ENCODE peak calls at places on chromosomes 6 and 20, in seven cellular contexts. F is CD4-positive, alpha-beta T cell; I is stomach; Y is heart right ventricle; P is AG10803; A is breast epithelium; B is gastrocnemius medialis. K is an unnamed sample.

GRCh38 chr6:41182069-41183034 is 18.6 kb downstream of the TREML2 start:
- DNase-seq in F (peak; percentile 38), I (peak; percentile 49), Y (no peak), P (peak; percentile 60), A (no peak), B (no peak), K (peak; percentile 54)

GRCh38 chr6:46990031-46990644 is 52.0 kb downstream of the ADGRF1 start:
- DNase-seq in F (no peak), I (no peak), Y (peak; percentile 26), P (no peak), A (no peak), B (no peak), K (peak; percentile 9)

GRCh38 chr6:105196076-105196475 is 16.3 kb upstream of the POPDC3 start:
- DNase-seq in F (no peak), I (no peak), Y (no peak), P (no peak), A (no peak), B (no peak), K (no peak)

GRCh38 chr6:38212579-38212978 is 393.1 kb downstream of the ZFAND3 start:
- DNase-seq in F (no peak), I (no peak), Y (peak; percentile 12), P (peak; percentile 16), A (no peak), B (no peak), K (peak; percentile 44)

GRCh38 chr6:93644611-93645010 is 225.3 kb upstream of the EPHA7 start:
- DNase-seq in F (no peak), I (no peak), Y (no peak), P (no peak), A (no peak), B (no peak), K (no peak)

GRCh38 chr6:64258752-64259151 is 623.1 kb downstream of the PHF3 start:
- DNase-seq in F (no peak), I (no peak), Y (no peak), P (no peak), A (no peak), B (no peak), K (no peak)

GRCh38 chr6:8279094-8279805 is 156.1 kb downstream of the SLC35B3 start:
- DNase-seq in F (no peak), I (no peak), Y (no peak), P (no peak), A (no peak), B (no peak), K (no peak)

GRCh38 chr6:39309942-39310531 is 4.2 kb downstream of the KCNK17 start:
- DNase-seq in F (peak; percentile 26), I (peak; percentile 78), Y (peak; percentile 53), P (peak; percentile 66), A (peak; percentile 67), B (peak; percentile 31), K (peak; percentile 85)

GRCh38 chr20:3710703-3711417 is 1.5 kb downstream of the SIGLEC1 start:
- DNase-seq in F (peak; percentile 50), I (peak; percentile 74), Y (peak; percentile 76), P (peak; percentile 52), A (no peak), B (peak; percentile 40), K (peak; percentile 87)

GRCh38 chr20:9161308-9161707 is 92.4 kb downstream of the PLCB4 start:
- DNase-seq in F (no peak), I (peak; percentile 30), Y (no peak), P (no peak), A (no peak), B (no peak), K (no peak)

GRCh38 chr6:53494076-53494475 is 50.8 kb downstream of the GCLC start:
- DNase-seq in F (no peak), I (no peak), Y (no peak), P (no peak), A (no peak), B (no peak), K (no peak)

GRCh38 chr6:106510090-106510970 is 119.0 kb downstream of the RTN4IP1 start:
- DNase-seq in F (peak; percentile 64), I (peak; percentile 76), Y (peak; percentile 28), P (no peak), A (peak; percentile 36), B (no peak), K (peak; percentile 36)
- TF ChIP-seq CTCF in F (no peak), I (no peak), Y (no peak), P (peak; percentile 4), A (no peak), B (no peak), K (no peak)

DNA sequence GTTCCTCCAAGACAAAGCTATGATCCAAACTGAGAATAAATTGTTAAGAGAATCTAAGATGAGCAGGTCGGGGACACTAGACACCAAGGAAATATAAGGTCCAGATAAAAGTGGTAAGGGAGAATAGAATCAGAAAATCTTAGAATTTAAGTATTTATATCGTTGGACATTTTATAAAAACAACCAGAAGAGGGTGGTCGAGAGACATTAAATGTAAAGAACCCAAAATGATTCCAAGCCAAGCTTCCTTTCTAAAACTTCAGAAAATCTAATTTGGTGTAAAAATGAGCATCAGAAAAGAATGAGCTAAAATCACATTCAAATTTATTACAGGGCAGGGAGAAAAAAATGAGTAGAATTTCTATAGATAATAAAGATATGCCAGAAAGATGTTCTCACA is 97.8 kb upstream of the OGFRL1 start:
- DNase-seq in F (no peak), I (no peak), Y (no peak), P (peak; percentile 44), A (no peak), B (no peak), K (no peak)
- TF ChIP-seq CTCF in F (peak; percentile 51), I (no peak), Y (peak; percentile 55), P (peak; percentile 44), A (peak; percentile 44), B (peak; percentile 21), K (peak; percentile 40)

DNA sequence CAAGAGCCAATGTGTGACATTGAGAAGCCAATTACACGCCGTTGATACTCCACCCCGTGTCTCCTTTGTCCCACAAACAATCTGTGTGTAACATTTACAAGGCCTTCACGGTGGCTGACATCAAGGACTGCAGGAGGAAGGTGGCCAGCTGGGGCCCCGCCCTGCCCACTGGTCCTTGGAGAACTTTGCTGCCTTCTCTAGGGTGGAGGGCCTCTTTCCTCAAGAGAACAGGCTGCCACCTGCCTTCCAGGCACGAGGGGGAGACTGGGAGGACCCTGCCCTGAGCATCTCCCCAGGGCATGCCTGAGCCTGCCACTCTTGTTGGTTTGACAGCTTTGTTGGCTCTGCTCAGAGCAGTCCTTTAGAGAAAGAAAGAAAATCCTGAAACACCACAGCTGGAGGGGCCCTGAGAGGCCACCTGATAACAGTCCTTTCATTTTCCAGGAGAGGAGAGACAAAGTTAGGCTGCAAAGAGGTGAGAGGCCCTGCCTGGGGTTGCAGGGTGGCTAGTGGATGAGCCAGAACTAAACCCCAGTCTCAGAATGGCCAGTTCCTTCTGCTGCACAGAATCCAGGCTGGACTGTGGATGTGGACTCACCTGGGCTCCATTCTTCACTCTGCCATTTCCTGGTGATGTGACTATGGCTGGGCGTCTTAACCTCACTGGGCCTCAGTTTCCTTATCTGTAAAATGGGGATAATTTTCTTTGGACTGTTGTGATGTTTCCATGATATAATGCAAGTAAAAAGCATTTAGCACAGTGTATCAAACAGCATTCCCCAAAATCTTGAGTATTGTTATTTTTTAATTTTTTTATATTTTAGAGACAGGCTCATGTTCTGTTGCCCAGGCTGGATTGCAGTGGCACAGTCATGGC is 5.7 kb upstream of the IP6K3 start:
- DNase-seq in F (no peak), I (peak; percentile 51), Y (no peak), P (no peak), A (no peak), B (no peak), K (no peak)
- TF ChIP-seq CTCF in F (no peak), I (no peak), Y (no peak), P (no peak), A (no peak), B (no peak), K (no peak)

DNA sequence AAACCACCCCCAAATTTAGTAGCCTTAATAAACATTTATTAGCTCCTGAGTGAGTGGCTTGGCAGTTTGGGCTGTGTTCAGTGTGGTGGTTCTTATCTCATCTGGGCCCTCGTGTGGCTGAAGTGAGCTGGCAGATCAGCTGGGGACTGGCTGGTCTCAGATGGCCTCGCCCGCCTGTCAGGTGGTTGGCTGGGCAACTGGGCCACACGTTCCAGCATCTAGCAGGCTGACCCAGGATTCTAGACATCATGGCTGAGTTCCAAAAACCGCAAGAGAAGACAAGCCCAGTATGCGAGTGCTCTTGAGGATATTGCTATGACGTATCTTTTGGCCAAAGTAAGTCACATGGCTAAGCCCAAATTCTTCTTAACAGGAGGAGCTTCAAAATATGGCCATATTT is 28.9 kb downstream of the EIF2S2 start:
- DNase-seq in F (no peak), I (peak; percentile 75), Y (peak; percentile 84), P (peak; percentile 94), A (peak; percentile 74), B (peak; percentile 85), K (no peak)
- TF ChIP-seq CTCF in F (no peak), I (no peak), Y (no peak), P (peak; percentile 21), A (no peak), B (no peak), K (no peak)

DNA sequence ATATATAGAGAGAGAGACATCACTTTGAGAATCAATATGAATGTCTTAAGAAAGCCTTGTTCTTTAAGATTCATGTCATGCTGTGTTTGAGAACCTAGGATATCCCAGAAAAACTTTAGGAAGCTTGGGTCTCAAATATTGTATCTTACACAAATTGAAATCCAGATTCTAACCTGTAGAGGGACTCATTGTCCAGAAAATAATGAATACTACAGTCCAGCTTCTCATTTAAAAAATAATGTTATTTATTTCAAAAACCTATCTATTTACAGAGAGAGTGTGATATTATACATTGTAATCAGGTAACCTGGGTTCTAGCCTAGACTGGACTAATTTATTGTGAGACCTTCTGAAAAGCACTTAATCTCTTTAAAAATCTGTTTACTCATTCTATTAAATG is 4.2 kb downstream of the RFX6 start:
- DNase-seq in F (no peak), I (no peak), Y (no peak), P (no peak), A (no peak), B (no peak), K (no peak)
- TF ChIP-seq CTCF in F (no peak), I (peak; percentile 12), Y (peak; percentile 13), P (no peak), A (no peak), B (no peak), K (peak; percentile 21)

DNA sequence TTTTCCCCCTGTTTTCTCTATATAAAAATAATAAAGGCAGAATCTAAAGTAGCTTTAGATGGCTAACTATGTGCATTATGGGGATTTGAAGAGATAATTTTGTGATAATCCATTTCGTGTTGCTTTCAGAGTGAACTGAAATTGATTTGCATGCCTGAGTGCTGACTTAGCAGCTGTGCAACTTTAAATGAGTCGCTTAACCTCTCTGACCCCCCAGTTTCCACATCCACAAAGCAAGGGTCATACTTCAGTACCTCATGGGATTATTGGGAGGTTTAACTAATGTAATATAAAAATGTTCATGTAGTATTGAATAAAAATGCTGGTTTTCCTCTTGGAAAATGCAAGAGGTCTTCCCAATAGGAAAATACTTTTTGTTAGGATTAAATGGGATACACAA is 63.8 kb upstream of the FABP7 start:
- DNase-seq in F (no peak), I (no peak), Y (no peak), P (no peak), A (no peak), B (no peak), K (no peak)
- TF ChIP-seq CTCF in F (no peak), I (no peak), Y (no peak), P (no peak), A (no peak), B (no peak), K (no peak)

K was measured in endothelial cell.